ENCODE peak calls at places on chromosomes 11 and 22, in six cellular contexts. V is IMR-90; X is HTR-8/SVneo; L is cardiac muscle cell; R is stimulated activated CD8-positive, alpha-beta memory T cell treated with anti-CD3 and anti-CD28 coated beads, Interleukin-7, amount 100 ng/mL, for 4 hours; O is astrocyte of the cerebellum. A is an unnamed sample.
A peak's percentile ranks its signal among the peaks of the same experiment; 100 is the strongest.

GRCh38 chr11:56045538-56045937 is 18.1 kb downstream of the OR5AS1 start:
- DNase-seq in V (no peak), X (no peak), L (no peak), R (no peak), O (no peak), A (no peak)

GRCh38 chr11:46001427-46002049 is 79.1 kb downstream of the LARGE2 start:
- DNase-seq in V (peak; percentile 70), X (no peak), L (peak; percentile 65), R (no peak), O (peak; percentile 36), A (no peak)

GRCh38 chr11:18727499-18728236 is 1.7 kb upstream of the IGSF22 start:
- DNase-seq in V (peak; percentile 16), X (peak; percentile 51), L (peak; percentile 44), R (peak; percentile 19), O (no peak), A (peak; percentile 32)

GRCh38 chr22:23834406-23834805 is 4.4 kb downstream of the DERL3 start:
- DNase-seq in V (no peak), X (no peak), L (no peak), R (no peak), O (no peak), A (no peak)

GRCh38 chr22:27476729-27477128 is 324.8 kb downstream of the MN1 start:
- DNase-seq in V (peak; percentile 83), X (peak; percentile 34), L (no peak), R (no peak), O (no peak), A (no peak)

GRCh38 chr22:16935209-16935608 is 72.8 kb downstream of the GAB4 start:
- DNase-seq in V (no peak), X (no peak), L (no peak), R (no peak), O (no peak), A (no peak)

GRCh38 chr11:33692013-33692504 is 8.6 kb downstream of the C11orf91 start:
- DNase-seq in V (peak; percentile 98), X (peak; percentile 75), L (peak; percentile 97), R (no peak), O (peak; percentile 99), A (peak; percentile 91)

GRCh38 chr11:70857885-70858284 is 394.5 kb downstream of the SHANK2 start:
- DNase-seq in V (no peak), X (no peak), L (no peak), R (no peak), O (no peak), A (no peak)

GRCh38 chr22:27987557-27987956 is 68.5 kb upstream of the PITPNB start:
- DNase-seq in V (peak; percentile 93), X (peak; percentile 15), L (peak; percentile 84), R (no peak), O (peak; percentile 74), A (no peak)

GRCh38 chr22:44870021-44870420 is 117.6 kb downstream of the ARHGAP8 start:
- DNase-seq in V (peak; percentile 49), X (peak; percentile 15), L (peak; percentile 12), R (no peak), O (no peak), A (no peak)

GRCh38 chr11:37811349-37811748 is 1213.3 kb upstream of the RAG2 start:
- DNase-seq in V (no peak), X (no peak), L (no peak), R (no peak), O (no peak), A (no peak)

GRCh38 chr11:64419818-64420485 is 61.0 kb downstream of the RPS6KA4 start:
- DNase-seq in V (no peak), X (no peak), L (peak; percentile 85), R (no peak), O (peak; percentile 13), A (no peak)

GRCh38 chr11:108293229-108293628 is 70.4 kb downstream of the ATM start:
- DNase-seq in V (no peak), X (no peak), L (no peak), R (no peak), O (no peak), A (no peak)

GRCh38 chr11:74417860-74418508 is 19.8 kb upstream of the PGM2L1 start:
- DNase-seq in V (peak; percentile 14), X (no peak), L (no peak), R (no peak), O (no peak), A (no peak)

GRCh38 chr22:17922925-17923898 is 101.1 kb downstream of the MICAL3 start:
- DNase-seq in V (peak; percentile 89), X (peak; percentile 62), L (peak; percentile 89), R (no peak), O (peak; percentile 90), A (no peak)

GRCh38 chr22:47192106-47192650 is 429.7 kb downstream of the TBC1D22A start:
- DNase-seq in V (no peak), X (no peak), L (no peak), R (no peak), O (no peak), A (no peak)

GRCh38 chr11:102924851-102925380 is 30.6 kb downstream of the MMP13 start:
- DNase-seq in V (no peak), X (no peak), L (no peak), R (no peak), O (peak; percentile 6), A (no peak)

GRCh38 chr11:103812680-103813079 is 223.8 kb upstream of the DDI1 start:
- DNase-seq in V (no peak), X (no peak), L (peak; percentile 15), R (no peak), O (no peak), A (no peak)

GRCh38 chr11:7677801-7678201 is 4.5 kb upstream of the CYB5R2 start:
- DNase-seq in V (peak; percentile 5), X (no peak), L (peak; percentile 42), R (no peak), O (no peak), A (no peak)

GRCh38 chr11:122984186-122985011 is 2.8 kb upstream of the BSX start:
- DNase-seq in V (no peak), X (peak; percentile 51), L (peak; percentile 29), R (peak; percentile 6), O (no peak), A (peak; percentile 29)

GRCh38 chr11:94034207-94034606 is 13.1 kb downstream of the HEPHL1 start:
- DNase-seq in V (no peak), X (no peak), L (no peak), R (no peak), O (no peak), A (no peak)

GRCh38 chr11:22349446-22349845 is 11.3 kb downstream of the SLC17A6 start:
- DNase-seq in V (no peak), X (no peak), L (no peak), R (no peak), O (no peak), A (no peak)

GRCh38 chr11:84714316-84714780 is 912.8 kb downstream of the DLG2 start:
- DNase-seq in V (peak; percentile 6), X (no peak), L (peak; percentile 6), R (no peak), O (peak; percentile 40), A (no peak)

GRCh38 chr22:32067613-32068012 is 24.6 kb downstream of the SLC5A1 start:
- DNase-seq in V (no peak), X (no peak), L (no peak), R (no peak), O (no peak), A (peak; percentile 15)

GRCh38 chr11:44235765-44236201 is 74.2 kb downstream of the ALX4 start:
- DNase-seq in V (peak; percentile 31), X (no peak), L (peak; percentile 61), R (no peak), O (no peak), A (no peak)

GRCh38 chr22:23106906-23107367 is 34.9 kb downstream of the RSPH14 start:
- DNase-seq in V (no peak), X (no peak), L (no peak), R (no peak), O (no peak), A (no peak)

GRCh38 chr11:91047882-91048281 is 825.0 kb upstream of the CHORDC1 start:
- DNase-seq in V (no peak), X (no peak), L (no peak), R (no peak), O (no peak), A (no peak)

GRCh38 chr22:37043828-37044538 is 7.6 kb upstream of the KCTD17 start:
- DNase-seq in V (peak; percentile 28), X (no peak), L (peak; percentile 66), R (peak; percentile 21), O (no peak), A (peak; percentile 77)

GRCh38 chr22:27377501-27377900 is 424.1 kb downstream of the MN1 start:
- DNase-seq in V (no peak), X (no peak), L (no peak), R (no peak), O (no peak), A (peak; percentile 55)